ENCODE peak calls at places on chromosomes 6 and 20, in ten cellular contexts. T is SJCRH30, S is PC-3, G is neural progenitor cell, O is pancreas, I is heart right ventricle, J is MM.1S, R is aorta, B is mesenchymal stem cell, V is lung. K is an unnamed sample. For H3K9me3, the result is how much of the 10 kb centered on the place peaks cover.

GRCh38 chr20:40317156-40317790 is 371.8 kb downstream of the MAFB start:
- DNase-seq in J (no peak), O (no peak), T (no peak), V (no peak), B (no peak), S (no peak), R (no peak), G (no peak), I (no peak), K (no peak)

GRCh38 chr20:1800777-1801176 is 94.4 kb upstream of the SIRPA start:
- DNase-seq in B (peak), T (no peak), I (no peak), J (peak), O (no peak), S (peak), G (peak), V (no peak), R (no peak), K (no peak)

GRCh38 chr6:9456241-9456658 is 958.6 kb downstream of the TFAP2A start:
- DNase-seq in V (no peak), R (no peak), G (peak), J (no peak), O (no peak), T (peak), S (no peak), I (no peak), B (no peak), K (no peak)

GRCh38 chr6:28693751-28694443 is 168.2 kb downstream of the GPX5 start:
- DNase-seq in V (no peak), R (no peak), G (peak), T (no peak), O (no peak), I (no peak), J (no peak), B (no peak), S (no peak), K (no peak)

GRCh38 chr6:82022614-82023102 is 224.9 kb downstream of the IBTK start:
- DNase-seq in J (no peak), G (no peak), S (peak), R (no peak), I (no peak), T (peak), V (no peak), O (no peak), B (peak), K (peak)

GRCh38 chr6:154865291-154865690 is 129.8 kb upstream of the TIAM2 start:
- DNase-seq in I (no peak), J (no peak), R (no peak), T (no peak), B (peak), G (no peak), O (no peak), S (no peak), V (no peak), K (no peak)

GRCh38 chr20:36468149-36469000 is 72.9 kb upstream of the MYL9 start:
- DNase-seq in G (no peak), O (peak), T (no peak), R (no peak), S (no peak), V (no peak), I (no peak), B (no peak), J (no peak), K (peak)

GRCh38 chr6:117810269-117810668 is 96.8 kb upstream of the SLC35F1 start:
- DNase-seq in I (no peak), O (no peak), B (no peak), S (no peak), G (no peak), T (no peak), J (no peak), V (no peak), R (peak), K (no peak)

GRCh38 chr6:119090256-119090655 is 11.8 kb upstream of the FAM184A start:
- DNase-seq in B (no peak), R (no peak), G (peak), O (no peak), S (no peak), V (no peak), J (no peak), T (no peak), I (no peak), K (peak)

GRCh38 chr6:144564202-144564601 is 279.1 kb downstream of the UTRN start:
- DNase-seq in G (no peak), V (no peak), I (no peak), B (no peak), R (no peak), T (no peak), O (no peak), J (no peak), S (no peak), K (no peak)

GRCh38 chr6:63525186-63525878 is 46.9 kb upstream of the LOC128125822 start:
- DNase-seq in I (no peak), V (no peak), O (no peak), B (no peak), R (no peak), J (no peak), G (no peak), T (no peak), S (no peak), K (no peak)

GRCh38 chr20:46939031-46939430 is 44.4 kb downstream of the EYA2 start:
- DNase-seq in I (no peak), G (peak), V (no peak), T (peak), J (no peak), B (no peak), S (peak), O (no peak), R (no peak), K (no peak)

GRCh38 chr6:11085758-11086435 is 7.7 kb upstream of the SMIM13 start:
- DNase-seq in S (no peak), T (no peak), O (no peak), J (no peak), I (no peak), B (peak), G (no peak), V (no peak), R (no peak), K (no peak)

GRCh38 chr20:19288636-19289035 is 76.2 kb downstream of the SLC24A3 start:
- DNase-seq in O (no peak), B (peak), R (no peak), S (no peak), J (no peak), G (no peak), T (no peak), V (no peak), I (no peak), K (no peak)

GRCh38 chr6:150755042-150755441 is 110.5 kb upstream of the MTHFD1L start:
- DNase-seq in S (no peak), J (no peak), T (no peak), B (no peak), G (no peak), V (no peak), O (no peak), R (no peak), I (no peak), K (no peak)

GRCh38 chr6:151436814-151437213 is 15.1 kb downstream of the RMND1 start:
- DNase-seq in I (no peak), S (no peak), V (no peak), T (no peak), R (no peak), G (no peak), J (no peak), B (peak), O (no peak), K (no peak)

GRCh38 chr20:1891263-1892121 is 3.7 kb upstream of the SIRPA start:
- DNase-seq in B (no peak), G (no peak), T (no peak), V (no peak), I (no peak), R (no peak), S (no peak), O (no peak), J (no peak), K (no peak)

GRCh38 chr6:37548067-37548674 is 48.5 kb upstream of the CCDC167 start:
- DNase-seq in B (no peak), S (peak), I (no peak), T (no peak), O (no peak), R (no peak), G (no peak), J (no peak), V (no peak), K (no peak)

GRCh38 chr6:10595731-10596664 is 74.8 kb downstream of the GCNT2 start:
- DNase-seq in R (no peak), O (no peak), B (peak), V (no peak), J (peak), T (no peak), G (no peak), S (peak), I (no peak), K (no peak)

GRCh38 chr6:129701721-129702455 is 8.1 kb downstream of the ARHGAP18 start:
- DNase-seq in V (no peak), I (no peak), R (no peak), G (no peak), J (no peak), O (no peak), B (peak), T (no peak), S (no peak), K (no peak)

GRCh38 chr6:81834141-81834621 is 81.7 kb upstream of the TENT5A start:
- DNase-seq in V (no peak), G (no peak), O (no peak), S (peak), R (peak), B (peak), T (no peak), I (peak), J (no peak), K (peak)

GRCh38 chr20:63863798-63864544 is 1.1 kb upstream of the TPD52L2 start:
- DNase-seq in O (peak), B (peak), S (peak), T (no peak), G (peak), R (peak), I (peak), V (peak), J (peak), K (peak)

GRCh38 chr6:43910638-43911353 is 140.8 kb downstream of the VEGFA start:
- DNase-seq in R (no peak), T (no peak), B (peak), I (no peak), S (no peak), O (no peak), V (no peak), J (no peak), G (no peak), K (peak)

GRCh38 chr20:10658876-10659632 is 14.7 kb downstream of the JAG1 start:
- DNase-seq in G (no peak), S (no peak), B (no peak), O (no peak), T (no peak), J (no peak), R (no peak), V (no peak), I (no peak), K (no peak)

GRCh38 chr6:42105714-42106662 is 36.4 kb downstream of the C6orf132 start:
- DNase-seq in G (no peak), J (no peak), I (no peak), V (no peak), S (no peak), B (no peak), R (no peak), O (no peak), T (no peak), K (peak)

GRCh38 chr20:23027721-23028120 is 7.4 kb upstream of the SSTR4 start:
- DNase-seq in J (no peak), I (no peak), R (no peak), G (no peak), O (no peak), T (no peak), V (peak), S (no peak), B (no peak), K (no peak)

GRCh38 chr20:43926691-43927090 is 12.0 kb downstream of the TOX2 start:
- DNase-seq in O (no peak), B (no peak), R (no peak), V (no peak), T (no peak), J (no peak), I (no peak), G (no peak), S (no peak), K (no peak)

GRCh38 chr6:137233561-137234504 is 14.6 kb upstream of the IFNGR1 start:
- DNase-seq in S (peak), T (no peak), R (no peak), G (no peak), B (peak), O (no peak), J (no peak), V (no peak), I (peak), K (peak)

GRCh38 chr6:13425971-13426931 is 61.1 kb downstream of the GFOD1 start:
- DNase-seq in R (peak), I (no peak), G (no peak), O (no peak), T (no peak), S (peak), B (no peak), V (no peak), J (no peak), K (no peak)

GRCh38 chr6:26088344-26088743 is 1.1 kb downstream of the HFE start:
- DNase-seq in T (no peak), S (no peak), V (no peak), G (no peak), R (no peak), J (no peak), I (no peak), O (no peak), B (peak), K (no peak)

GRCh38 chr6:44960898-44961297 is 367.2 kb upstream of the RUNX2 start:
- DNase-seq in O (no peak), I (no peak), B (peak), S (peak), T (no peak), R (no peak), J (peak), G (no peak), V (no peak), K (peak)

GRCh38 chr6:137093183-137094069 is 48.7 kb upstream of the IL20RA start:
- DNase-seq in O (no peak), G (no peak), V (no peak), J (no peak), B (no peak), R (no peak), I (no peak), T (no peak), S (no peak), K (no peak)

GRCh38 chr6:156582509-156582992 is 194.6 kb upstream of the ARID1B start:
- DNase-seq in R (no peak), J (peak), S (no peak), V (no peak), G (no peak), B (no peak), I (no peak), T (no peak), O (no peak), K (no peak)

GRCh38 chr20:4344660-4345059 is 329.3 kb upstream of the RNF24 start:
- DNase-seq in B (no peak), S (no peak), O (no peak), G (no peak), V (no peak), J (no peak), T (no peak), R (no peak), I (no peak), K (no peak)

GRCh38 chr20:38499366-38499765 is 26.7 kb downstream of the RALGAPB start:
- DNase-seq in S (no peak), O (no peak), T (no peak), V (no peak), G (no peak), B (no peak), J (no peak), R (no peak), I (no peak), K (no peak)
- H3K9me3 ChIP-seq in S (under half), O (under half), T (under half), V (under half), G (under half), B (under half), J (under half), R (under half), I (under half), K (under half)

GRCh38 chr6:167558213-167558869 is 233.5 kb downstream of the TTLL2 start:
- DNase-seq in T (peak), R (no peak), S (no peak), V (no peak), B (no peak), J (no peak), O (no peak), I (no peak), G (no peak), K (no peak)
- H3K9me3 ChIP-seq in T (under half), R (under half), S (under half), V (under half), B (under half), J (under half), O (under half), I (under half), G (under half), K (under half)

DNA sequence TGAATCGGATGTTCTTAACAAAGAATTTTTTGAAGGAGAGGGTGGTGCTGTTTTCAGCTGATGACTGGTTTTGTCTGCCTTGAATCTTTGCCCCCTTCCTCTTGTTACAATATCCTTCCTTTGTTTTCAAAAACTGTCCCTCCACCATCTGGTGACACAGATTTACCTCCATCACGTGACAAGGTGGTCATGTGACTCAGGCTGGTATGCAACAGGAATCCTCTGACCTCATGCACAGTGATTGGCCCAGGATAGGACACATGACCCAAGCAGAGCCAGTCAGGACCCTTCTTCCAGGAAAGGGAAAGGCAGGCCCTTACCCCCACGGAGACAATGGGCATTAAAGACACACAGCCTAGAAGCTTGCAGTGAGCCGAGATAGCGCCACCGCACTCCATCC is 84.7 kb upstream of the MC3R start:
- DNase-seq in O (no peak), S (no peak), G (no peak), I (no peak), T (peak), J (no peak), B (no peak), R (no peak), V (no peak), K (no peak)
- H3K9me3 ChIP-seq in O (under half), S (under half), G (under half), I (under half), T (under half), J (under half), B (under half), R (under half), V (under half), K (under half)

GRCh38 chr20:61989741-61990140 is 75.9 kb downstream of the TAF4 start:
- DNase-seq in J (no peak), V (no peak), S (no peak), T (no peak), O (no peak), G (no peak), I (no peak), R (no peak), B (no peak), K (no peak)
- H3K9me3 ChIP-seq in J (under half), V (under half), S (under half), T (under half), O (under half), G (under half), I (under half), R (under half), B (under half), K (under half)

GRCh38 chr6:100487638-100488037 is 22.9 kb upstream of the SIM1 start:
- DNase-seq in I (no peak), O (no peak), V (no peak), B (no peak), S (no peak), T (no peak), J (no peak), R (no peak), G (no peak), K (no peak)

GRCh38 chr6:100484474-100484873 is 19.8 kb upstream of the SIM1 start:
- DNase-seq in R (no peak), G (no peak), V (no peak), B (no peak), I (no peak), J (peak), T (peak), S (no peak), O (no peak), K (no peak)

GRCh38 chr6:100490065-100490464 is 25.3 kb upstream of the SIM1 start:
- DNase-seq in O (no peak), R (no peak), B (no peak), I (no peak), S (no peak), J (no peak), V (no peak), T (no peak), G (no peak), K (no peak)

GRCh38 chr6:100485268-100485667 is 20.5 kb upstream of the SIM1 start:
- DNase-seq in T (no peak), J (no peak), B (no peak), I (no peak), S (no peak), V (no peak), O (no peak), R (no peak), G (no peak), K (no peak)

DNA sequence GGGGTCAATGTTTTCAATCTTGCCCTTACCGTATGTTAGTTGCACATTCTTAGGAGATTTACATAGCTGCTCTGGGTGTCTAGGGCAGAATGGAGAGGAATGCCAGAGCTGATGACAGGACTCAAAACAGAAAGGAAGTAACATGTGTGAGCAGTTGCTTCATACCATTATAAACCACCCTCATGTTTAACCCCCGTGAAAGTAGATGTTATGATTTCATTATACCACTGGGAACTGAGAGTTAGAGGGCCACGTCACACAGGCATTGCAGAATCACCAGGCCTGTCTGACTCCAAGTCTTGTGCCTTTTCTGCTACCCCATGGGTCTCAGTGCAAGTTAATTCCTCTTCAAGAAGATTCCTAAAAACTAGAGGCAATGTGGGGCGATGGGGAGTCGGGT is 23.5 kb upstream of the SIM1 start:
- DNase-seq in O (no peak), J (no peak), R (no peak), I (no peak), V (no peak), S (no peak), B (no peak), G (no peak), T (peak), K (no peak)
- H3K9me3 ChIP-seq in O (under half), J (under half), R (under half), I (under half), V (under half), S (under half), B (under half), G (under half), T (under half), K (under half)

GRCh38 chr20:24978493-24978892 is 14.1 kb downstream of the APMAP start:
- DNase-seq in V (no peak), T (no peak), J (no peak), I (no peak), R (no peak), G (no peak), B (no peak), O (no peak), S (no peak), K (no peak)

GRCh38 chr20:24979036-24979960 is 13.3 kb downstream of the APMAP start:
- DNase-seq in V (no peak), G (no peak), I (no peak), S (no peak), J (no peak), R (no peak), T (no peak), O (no peak), B (no peak), K (no peak)

GRCh38 chr20:24980321-24981053 is 12.1 kb downstream of the APMAP start:
- DNase-seq in G (no peak), T (no peak), B (no peak), R (no peak), S (no peak), J (no peak), V (no peak), O (no peak), I (no peak), K (no peak)

GRCh38 chr20:24977336-24977735 is 15.2 kb downstream of the APMAP start:
- DNase-seq in I (no peak), J (no peak), T (no peak), B (no peak), G (no peak), R (no peak), S (no peak), V (no peak), O (no peak), K (no peak)

GRCh38 chr20:24977797-24978196 is 14.8 kb downstream of the APMAP start:
- DNase-seq in I (no peak), V (no peak), O (no peak), J (no peak), R (no peak), T (no peak), G (no peak), S (no peak), B (no peak), K (no peak)
- H3K9me3 ChIP-seq in I (under half), V (under half), O (under half), J (under half), R (under half), T (under half), G (under half), S (under half), B (under half), K (under half)

GRCh38 chr20:49288784-49289696 is 11.2 kb upstream of the ZNFX1 start:
- DNase-seq in T (no peak), J (no peak), V (peak), G (no peak), R (no peak), O (no peak), S (peak), I (no peak), B (peak), K (peak)

GRCh38 chr20:49285813-49286494 is 8.1 kb upstream of the ZNFX1 start:
- DNase-seq in S (no peak), I (no peak), G (no peak), R (no peak), O (no peak), B (no peak), J (no peak), V (no peak), T (no peak), K (no peak)

GRCh38 chr20:49286689-49287551 is 9.1 kb upstream of the ZNFX1 start:
- DNase-seq in G (peak), J (no peak), S (peak), V (no peak), T (no peak), O (no peak), I (no peak), R (no peak), B (peak), K (peak)

GRCh38 chr20:49288250-49288751 is 10.4 kb upstream of the ZNFX1 start:
- DNase-seq in R (no peak), V (no peak), B (peak), J (no peak), T (no peak), I (no peak), G (no peak), O (no peak), S (no peak), K (no peak)

GRCh38 chr20:49287555-49288249 is 9.8 kb upstream of the ZNFX1 start:
- DNase-seq in R (no peak), T (no peak), O (no peak), V (no peak), G (no peak), S (peak), I (no peak), J (no peak), B (peak), K (no peak)
- H3K9me3 ChIP-seq in R (under half), T (under half), O (under half), V (under half), G (under half), S (under half), I (under half), J (under half), B (under half), K (under half)

K was measured in hepatocyte.